ENCODE peak calls at places on chromosomes 3 and 15, in ten cellular contexts. One of them, this sample, is unnamed. For H3K4me1, the result is how much of the 10 kb centered on the place peaks cover.

GRCh38 chr15:36370735-36371115 is 208.7 kb upstream of the CDIN1 start:
- DNase-seq in upper lobe of right lung: no peak
- DNase-seq in right cardiac atrium: no peak
- DNase-seq in CD8-positive, alpha-beta memory T cell: no peak
- DNase-seq in astrocyte: peak
- DNase-seq in mesendoderm: peak
- DNase-seq in transverse colon: no peak
- DNase-seq in IMR-90: peak
- DNase-seq in prostate gland: no peak
- DNase-seq in fibroblast of lung: peak
- DNase-seq in this sample: no peak

GRCh38 chr3:23202921-23203650 is at the start of gene UBE2E2:
- DNase-seq in prostate gland: peak
- DNase-seq in mesendoderm: peak
- DNase-seq in transverse colon: peak
- DNase-seq in fibroblast of lung: peak
- DNase-seq in CD8-positive, alpha-beta memory T cell: peak
- DNase-seq in astrocyte: peak
- DNase-seq in upper lobe of right lung: peak
- DNase-seq in right cardiac atrium: peak
- DNase-seq in IMR-90: peak
- DNase-seq in this sample: peak

GRCh38 chr3:99850608-99851007 is 32.9 kb downstream of the CMSS1 start:
- DNase-seq in astrocyte: no peak
- DNase-seq in transverse colon: no peak
- DNase-seq in upper lobe of right lung: no peak
- DNase-seq in fibroblast of lung: no peak
- DNase-seq in right cardiac atrium: no peak
- DNase-seq in CD8-positive, alpha-beta memory T cell: no peak
- DNase-seq in prostate gland: no peak
- DNase-seq in mesendoderm: no peak
- DNase-seq in IMR-90: no peak
- DNase-seq in this sample: no peak

GRCh38 chr3:105343991-105344390 is 22.7 kb upstream of the ALCAM start:
- DNase-seq in prostate gland: no peak
- DNase-seq in astrocyte: peak
- DNase-seq in IMR-90: no peak
- DNase-seq in right cardiac atrium: no peak
- DNase-seq in transverse colon: no peak
- DNase-seq in upper lobe of right lung: no peak
- DNase-seq in mesendoderm: no peak
- DNase-seq in CD8-positive, alpha-beta memory T cell: no peak
- DNase-seq in fibroblast of lung: no peak
- DNase-seq in this sample: no peak

GRCh38 chr15:55660153-55660552 is 72.0 kb upstream of the PYGO1 start:
- DNase-seq in fibroblast of lung: no peak
- DNase-seq in CD8-positive, alpha-beta memory T cell: no peak
- DNase-seq in right cardiac atrium: no peak
- DNase-seq in astrocyte: no peak
- DNase-seq in transverse colon: no peak
- DNase-seq in upper lobe of right lung: no peak
- DNase-seq in prostate gland: no peak
- DNase-seq in IMR-90: no peak
- DNase-seq in mesendoderm: no peak
- DNase-seq in this sample: no peak

GRCh38 chr3:154144825-154145465 is 23.8 kb downstream of the ARHGEF26 start:
- DNase-seq in astrocyte: peak
- DNase-seq in mesendoderm: no peak
- DNase-seq in IMR-90: peak
- DNase-seq in CD8-positive, alpha-beta memory T cell: no peak
- DNase-seq in upper lobe of right lung: no peak
- DNase-seq in fibroblast of lung: no peak
- DNase-seq in right cardiac atrium: no peak
- DNase-seq in transverse colon: no peak
- DNase-seq in prostate gland: no peak
- DNase-seq in this sample: no peak

GRCh38 chr3:77460326-77460725 is 420.4 kb downstream of the ROBO2 start:
- DNase-seq in astrocyte: peak
- DNase-seq in fibroblast of lung: peak
- DNase-seq in mesendoderm: peak
- DNase-seq in right cardiac atrium: no peak
- DNase-seq in IMR-90: peak
- DNase-seq in CD8-positive, alpha-beta memory T cell: no peak
- DNase-seq in prostate gland: no peak
- DNase-seq in upper lobe of right lung: no peak
- DNase-seq in transverse colon: no peak
- DNase-seq in this sample: no peak

GRCh38 chr15:83766326-83766725 is 112.4 kb downstream of the ADAMTSL3 start:
- DNase-seq in fibroblast of lung: peak
- DNase-seq in upper lobe of right lung: no peak
- DNase-seq in transverse colon: no peak
- DNase-seq in prostate gland: no peak
- DNase-seq in right cardiac atrium: no peak
- DNase-seq in CD8-positive, alpha-beta memory T cell: no peak
- DNase-seq in mesendoderm: no peak
- DNase-seq in astrocyte: peak
- DNase-seq in IMR-90: peak
- DNase-seq in this sample: no peak

GRCh38 chr15:77497108-77497737 is 76.5 kb downstream of the HMG20A start:
- DNase-seq in right cardiac atrium: peak
- DNase-seq in IMR-90: no peak
- DNase-seq in CD8-positive, alpha-beta memory T cell: no peak
- DNase-seq in upper lobe of right lung: peak
- DNase-seq in fibroblast of lung: peak
- DNase-seq in prostate gland: peak
- DNase-seq in transverse colon: peak
- DNase-seq in mesendoderm: peak
- DNase-seq in astrocyte: peak
- DNase-seq in this sample: no peak

GRCh38 chr3:189899186-189899585 is 221.5 kb downstream of the P3H2 start:
- DNase-seq in fibroblast of lung: no peak
- DNase-seq in astrocyte: no peak
- DNase-seq in IMR-90: no peak
- DNase-seq in mesendoderm: no peak
- DNase-seq in right cardiac atrium: no peak
- DNase-seq in upper lobe of right lung: no peak
- DNase-seq in CD8-positive, alpha-beta memory T cell: no peak
- DNase-seq in prostate gland: no peak
- DNase-seq in transverse colon: no peak
- DNase-seq in this sample: no peak

GRCh38 chr3:112122870-112123269 is 10.2 kb downstream of the GCSAM start:
- DNase-seq in upper lobe of right lung: no peak
- DNase-seq in astrocyte: no peak
- DNase-seq in IMR-90: no peak
- DNase-seq in mesendoderm: no peak
- DNase-seq in fibroblast of lung: no peak
- DNase-seq in prostate gland: no peak
- DNase-seq in transverse colon: no peak
- DNase-seq in right cardiac atrium: no peak
- DNase-seq in CD8-positive, alpha-beta memory T cell: no peak
- DNase-seq in this sample: no peak
- H3K4me1 ChIP-seq in upper lobe of right lung: under half
- H3K4me1 ChIP-seq in astrocyte: under half
- H3K4me1 ChIP-seq in IMR-90: under half
- H3K4me1 ChIP-seq in mesendoderm: under half
- H3K4me1 ChIP-seq in fibroblast of lung: under half
- H3K4me1 ChIP-seq in prostate gland: under half
- H3K4me1 ChIP-seq in transverse colon: under half
- H3K4me1 ChIP-seq in right cardiac atrium: under half
- H3K4me1 ChIP-seq in CD8-positive, alpha-beta memory T cell: half or more
- H3K4me1 ChIP-seq in this sample: under half

GRCh38 chr3:156814295-156814694 is 11.9 kb upstream of the LEKR1 start:
- DNase-seq in astrocyte: no peak
- DNase-seq in transverse colon: no peak
- DNase-seq in prostate gland: no peak
- DNase-seq in IMR-90: no peak
- DNase-seq in mesendoderm: no peak
- DNase-seq in right cardiac atrium: no peak
- DNase-seq in upper lobe of right lung: no peak
- DNase-seq in fibroblast of lung: no peak
- DNase-seq in CD8-positive, alpha-beta memory T cell: no peak
- DNase-seq in this sample: no peak
- H3K27ac ChIP-seq in astrocyte: no peak
- H3K27ac ChIP-seq in transverse colon: no peak
- H3K27ac ChIP-seq in prostate gland: no peak
- H3K27ac ChIP-seq in IMR-90: no peak
- H3K27ac ChIP-seq in mesendoderm: no peak
- H3K27ac ChIP-seq in right cardiac atrium: no peak
- H3K27ac ChIP-seq in upper lobe of right lung: no peak
- H3K27ac ChIP-seq in fibroblast of lung: no peak
- H3K27ac ChIP-seq in CD8-positive, alpha-beta memory T cell: no peak
- H3K27ac ChIP-seq in this sample: no peak

GRCh38 chr15:48580736-48581135 is 64.8 kb downstream of the FBN1 start:
- DNase-seq in fibroblast of lung: no peak
- DNase-seq in right cardiac atrium: no peak
- DNase-seq in prostate gland: no peak
- DNase-seq in upper lobe of right lung: no peak
- DNase-seq in IMR-90: no peak
- DNase-seq in CD8-positive, alpha-beta memory T cell: no peak
- DNase-seq in astrocyte: no peak
- DNase-seq in transverse colon: no peak
- DNase-seq in mesendoderm: no peak
- DNase-seq in this sample: no peak

GRCh38 chr15:48581221-48581620 is 64.3 kb downstream of the FBN1 start:
- DNase-seq in upper lobe of right lung: no peak
- DNase-seq in right cardiac atrium: no peak
- DNase-seq in prostate gland: no peak
- DNase-seq in fibroblast of lung: no peak
- DNase-seq in CD8-positive, alpha-beta memory T cell: no peak
- DNase-seq in astrocyte: no peak
- DNase-seq in transverse colon: no peak
- DNase-seq in mesendoderm: no peak
- DNase-seq in IMR-90: no peak
- DNase-seq in this sample: no peak

GRCh38 chr15:48579945-48580671 is 65.4 kb downstream of the FBN1 start:
- DNase-seq in IMR-90: peak
- DNase-seq in fibroblast of lung: peak
- DNase-seq in right cardiac atrium: no peak
- DNase-seq in astrocyte: peak
- DNase-seq in CD8-positive, alpha-beta memory T cell: no peak
- DNase-seq in mesendoderm: no peak
- DNase-seq in upper lobe of right lung: no peak
- DNase-seq in prostate gland: no peak
- DNase-seq in transverse colon: no peak
- DNase-seq in this sample: no peak

GRCh38 chr15:48577495-48577894 is 68.0 kb downstream of the FBN1 start:
- DNase-seq in CD8-positive, alpha-beta memory T cell: no peak
- DNase-seq in mesendoderm: no peak
- DNase-seq in IMR-90: no peak
- DNase-seq in prostate gland: no peak
- DNase-seq in upper lobe of right lung: no peak
- DNase-seq in astrocyte: peak
- DNase-seq in transverse colon: no peak
- DNase-seq in right cardiac atrium: no peak
- DNase-seq in fibroblast of lung: peak
- DNase-seq in this sample: no peak

DNA sequence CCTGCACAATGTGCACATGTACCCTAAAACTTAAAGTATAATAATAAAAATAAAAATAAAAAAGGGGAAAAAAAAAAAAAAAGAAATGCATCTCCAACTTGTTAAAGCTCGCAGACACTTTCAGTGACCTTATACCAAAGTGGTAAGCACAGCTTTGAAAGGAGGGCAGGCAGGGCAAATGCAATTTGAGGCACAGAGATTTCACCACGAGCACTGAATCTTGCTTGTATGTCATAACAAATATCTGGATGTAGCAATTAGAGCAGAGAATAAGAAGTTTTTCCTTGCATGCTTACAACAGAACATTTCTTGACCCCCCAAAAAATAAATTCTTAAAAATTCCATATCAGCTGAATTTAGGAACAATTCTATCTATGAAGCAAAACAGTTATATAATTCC is 66.5 kb downstream of the FBN1 start:
- DNase-seq in CD8-positive, alpha-beta memory T cell: no peak
- DNase-seq in IMR-90: no peak
- DNase-seq in right cardiac atrium: no peak
- DNase-seq in fibroblast of lung: no peak
- DNase-seq in mesendoderm: no peak
- DNase-seq in upper lobe of right lung: no peak
- DNase-seq in prostate gland: no peak
- DNase-seq in transverse colon: no peak
- DNase-seq in astrocyte: no peak
- DNase-seq in this sample: no peak
- H3K4me1 ChIP-seq in CD8-positive, alpha-beta memory T cell: under half
- H3K4me1 ChIP-seq in IMR-90: under half
- H3K4me1 ChIP-seq in right cardiac atrium: under half
- H3K4me1 ChIP-seq in fibroblast of lung: under half
- H3K4me1 ChIP-seq in mesendoderm: under half
- H3K4me1 ChIP-seq in upper lobe of right lung: under half
- H3K4me1 ChIP-seq in prostate gland: under half
- H3K4me1 ChIP-seq in transverse colon: under half
- H3K4me1 ChIP-seq in astrocyte: under half
- H3K4me1 ChIP-seq in this sample: under half

GRCh38 chr3:81743096-81744025 is 18.1 kb downstream of the GBE1 start:
- DNase-seq in transverse colon: no peak
- DNase-seq in prostate gland: no peak
- DNase-seq in mesendoderm: peak
- DNase-seq in right cardiac atrium: no peak
- DNase-seq in CD8-positive, alpha-beta memory T cell: no peak
- DNase-seq in upper lobe of right lung: no peak
- DNase-seq in IMR-90: peak
- DNase-seq in astrocyte: peak
- DNase-seq in fibroblast of lung: peak
- DNase-seq in this sample: no peak

GRCh38 chr3:81742581-81742980 is 18.9 kb downstream of the GBE1 start:
- DNase-seq in transverse colon: no peak
- DNase-seq in upper lobe of right lung: no peak
- DNase-seq in IMR-90: no peak
- DNase-seq in fibroblast of lung: no peak
- DNase-seq in astrocyte: no peak
- DNase-seq in mesendoderm: no peak
- DNase-seq in right cardiac atrium: no peak
- DNase-seq in prostate gland: no peak
- DNase-seq in CD8-positive, alpha-beta memory T cell: no peak
- DNase-seq in this sample: no peak

GRCh38 chr3:81741214-81741613 is 20.2 kb downstream of the GBE1 start:
- DNase-seq in mesendoderm: no peak
- DNase-seq in prostate gland: no peak
- DNase-seq in upper lobe of right lung: no peak
- DNase-seq in CD8-positive, alpha-beta memory T cell: no peak
- DNase-seq in right cardiac atrium: no peak
- DNase-seq in fibroblast of lung: peak
- DNase-seq in transverse colon: no peak
- DNase-seq in IMR-90: peak
- DNase-seq in astrocyte: peak
- DNase-seq in this sample: no peak

GRCh38 chr3:81740731-81741130 is 20.7 kb downstream of the GBE1 start:
- DNase-seq in fibroblast of lung: no peak
- DNase-seq in CD8-positive, alpha-beta memory T cell: no peak
- DNase-seq in prostate gland: no peak
- DNase-seq in astrocyte: no peak
- DNase-seq in right cardiac atrium: no peak
- DNase-seq in mesendoderm: no peak
- DNase-seq in upper lobe of right lung: no peak
- DNase-seq in IMR-90: no peak
- DNase-seq in transverse colon: no peak
- DNase-seq in this sample: no peak

DNA sequence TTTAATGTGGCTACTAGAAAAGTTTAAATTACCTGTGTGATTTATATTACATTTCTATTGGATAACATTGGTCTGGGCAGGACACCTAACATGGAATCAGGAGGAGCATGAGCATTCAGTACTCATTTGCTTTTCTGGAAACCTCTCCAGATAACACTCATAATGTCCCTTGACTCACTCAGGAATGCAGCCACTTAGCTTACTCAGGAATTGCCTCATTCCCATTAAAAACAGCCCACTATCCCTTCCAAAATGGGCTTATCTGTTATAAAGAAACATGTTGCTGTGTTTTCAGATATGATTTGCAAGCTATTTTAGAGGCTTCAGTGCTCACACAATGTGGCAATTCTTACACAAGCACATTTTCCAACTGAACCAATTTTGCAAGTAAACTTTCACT is 17.1 kb downstream of the GBE1 start:
- DNase-seq in right cardiac atrium: no peak
- DNase-seq in IMR-90: peak
- DNase-seq in fibroblast of lung: peak
- DNase-seq in mesendoderm: peak
- DNase-seq in prostate gland: no peak
- DNase-seq in astrocyte: peak
- DNase-seq in upper lobe of right lung: no peak
- DNase-seq in transverse colon: no peak
- DNase-seq in CD8-positive, alpha-beta memory T cell: no peak
- DNase-seq in this sample: no peak
- H3K27ac ChIP-seq in right cardiac atrium: no peak
- H3K27ac ChIP-seq in IMR-90: peak
- H3K27ac ChIP-seq in fibroblast of lung: peak
- H3K27ac ChIP-seq in mesendoderm: no peak
- H3K27ac ChIP-seq in prostate gland: no peak
- H3K27ac ChIP-seq in astrocyte: peak
- H3K27ac ChIP-seq in upper lobe of right lung: no peak
- H3K27ac ChIP-seq in transverse colon: peak
- H3K27ac ChIP-seq in CD8-positive, alpha-beta memory T cell: no peak
- H3K27ac ChIP-seq in this sample: peak

This sample was measured in kidney.